ENCODE peak calls at places on chromosome 6, in four cellular contexts. K is fibroblast of lung, S is fibroblast of mammary gland, Q is OCI-LY7. V is an unnamed sample.

GRCh38 chr6:80767808-80768207 is 661.3 kb downstream of the BCKDHB start:
- DNase-seq in K (peak), S (peak), Q (no peak), V (no peak)

GRCh38 chr6:134029495-134030455 is 22.6 kb downstream of the SLC2A12 start:
- DNase-seq in K (peak), S (peak), Q (no peak), V (no peak)

GRCh38 chr6:43886067-43886461 is 116.1 kb downstream of the VEGFA start:
- DNase-seq in K (no peak), S (no peak), Q (no peak), V (no peak)

GRCh38 chr6:77015350-77015749 is 447.9 kb downstream of the HTR1B start:
- DNase-seq in K (peak), S (peak), Q (no peak), V (no peak)

GRCh38 chr6:83708970-83709747 is at the start of gene SNAP91:
- DNase-seq in K (peak), S (no peak), Q (no peak), V (no peak)

GRCh38 chr6:3045777-3046176 is 22.5 kb upstream of the RIPK1 start:
- DNase-seq in K (no peak), S (no peak), Q (no peak), V (no peak)

GRCh38 chr6:42564496-42564890 is 664 bp downstream of the UBR2 start:
- DNase-seq in K (no peak), S (no peak), Q (no peak), V (peak)

GRCh38 chr6:138405816-138406403 is 1.9 kb downstream of the HEBP2 start:
- DNase-seq in K (no peak), S (no peak), Q (no peak), V (no peak)

GRCh38 chr6:163897669-163898068 is 483.2 kb downstream of the QKI start:
- DNase-seq in K (peak), S (peak), Q (no peak), V (no peak)

GRCh38 chr6:1286972-1287600 is 24.8 kb upstream of the FOXQ1 start:
- DNase-seq in K (peak), S (peak), Q (no peak), V (no peak)

GRCh38 chr6:11606287-11606686 is 68.7 kb downstream of the TMEM170B start:
- DNase-seq in K (no peak), S (no peak), Q (no peak), V (no peak)

GRCh38 chr6:19811397-19812079 is 25.6 kb upstream of the ID4 start:
- DNase-seq in K (no peak), S (no peak), Q (no peak), V (no peak)

GRCh38 chr6:11538049-11538798 is 675 bp downstream of the TMEM170B start:
- DNase-seq in K (peak), S (no peak), Q (peak), V (peak)

GRCh38 chr6:169967687-169968086 is 216.3 kb downstream of the ERMARD start:
- DNase-seq in K (no peak), S (no peak), Q (no peak), V (no peak)

GRCh38 chr6:162974685-162975084 is 246.9 kb downstream of the PACRG start:
- DNase-seq in K (no peak), S (peak), Q (no peak), V (no peak)

GRCh38 chr6:39301606-39302005 is 12.6 kb downstream of the KCNK17 start:
- DNase-seq in K (no peak), S (no peak), Q (no peak), V (no peak)

GRCh38 chr6:107956586-107957164 is 1.3 kb downstream of the SEC63 start:
- DNase-seq in K (peak), S (peak), Q (peak), V (no peak)

GRCh38 chr6:84428300-84428907 is 201.0 kb upstream of the CEP162 start:
- DNase-seq in K (peak), S (peak), Q (peak), V (peak)

GRCh38 chr6:128241221-128241620 is 279.2 kb downstream of the PTPRK start:
- DNase-seq in K (no peak), S (no peak), Q (no peak), V (no peak)

GRCh38 chr6:149863846-149864577 is at the start of gene LRP11:
- DNase-seq in K (peak), S (peak), Q (peak), V (peak)

GRCh38 chr6:151065027-151065815 is 174.5 kb upstream of the AKAP12 start:
- DNase-seq in K (peak), S (no peak), Q (no peak), V (no peak)

GRCh38 chr6:5007531-5007930 is 3.7 kb upstream of the RPP40 start:
- DNase-seq in K (no peak), S (no peak), Q (no peak), V (no peak)

GRCh38 chr6:1761472-1761871 is 151.8 kb downstream of the FOXC1 start:
- DNase-seq in K (no peak), S (no peak), Q (no peak), V (no peak)

GRCh38 chr6:7827142-7827541 is 83.4 kb downstream of the TXNDC5 start:
- DNase-seq in K (peak), S (peak), Q (no peak), V (no peak)

GRCh38 chr6:25519856-25520255 is 132.2 kb upstream of the SCGN start:
- DNase-seq in K (peak), S (no peak), Q (no peak), V (no peak)

GRCh38 chr6:79167931-79168694 is 66.4 kb downstream of the HMGN3 start:
- DNase-seq in K (peak), S (peak), Q (no peak), V (no peak)

GRCh38 chr6:161649841-161650240 is 376.0 kb upstream of the AGPAT4 start:
- DNase-seq in K (no peak), S (no peak), Q (no peak), V (no peak)

GRCh38 chr6:112026933-112027332 is 27.0 kb upstream of the CCN6 start:
- DNase-seq in K (no peak), S (no peak), Q (no peak), V (no peak)
- H3K4me3 ChIP-seq in K (no peak), S (no peak), Q (no peak), V (no peak)

DNA sequence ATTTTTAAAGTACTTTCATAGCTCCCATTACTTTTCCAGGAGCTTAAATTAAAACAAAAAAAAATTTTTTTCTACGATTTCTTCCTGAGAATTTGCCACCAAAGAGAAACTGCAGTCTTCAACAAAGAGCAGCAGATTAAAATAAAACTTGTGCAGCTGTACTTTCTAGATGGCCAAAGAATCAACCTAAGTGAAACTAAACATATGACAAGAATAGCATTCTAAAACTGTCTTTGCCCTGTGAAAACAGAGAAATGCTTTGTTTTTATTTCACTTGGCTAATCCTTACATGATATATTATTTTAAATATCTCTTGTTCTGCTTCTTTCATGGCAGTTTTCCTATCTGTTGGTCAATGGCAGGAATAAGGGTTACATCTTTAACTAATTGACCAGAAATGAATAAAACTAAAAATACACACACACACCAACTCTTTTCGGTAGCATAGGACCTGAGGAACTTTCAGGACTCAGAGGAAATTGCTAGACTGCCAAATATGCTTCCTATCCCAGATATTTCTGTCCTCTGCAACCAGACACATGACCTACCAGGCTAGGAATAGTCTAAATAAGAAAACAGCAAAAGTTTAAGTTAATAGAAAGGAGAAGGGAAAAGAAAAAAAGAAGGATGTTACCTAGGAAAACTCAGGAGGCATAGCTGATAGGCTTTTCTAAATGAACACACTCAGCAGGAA is 74.8 kb downstream of the MAP3K5 start:
- DNase-seq in K (peak), S (no peak), Q (peak), V (no peak)
- H3K4me3 ChIP-seq in K (peak), S (no peak), Q (peak), V (no peak)

GRCh38 chr6:156060013-156060412 is 604.4 kb upstream of the NOX3 start:
- DNase-seq in K (no peak), S (no peak), Q (no peak), V (no peak)
- H3K4me3 ChIP-seq in K (no peak), S (no peak), Q (no peak), V (no peak)

GRCh38 chr6:21598662-21599061 is 5.1 kb downstream of the SOX4 start:
- DNase-seq in K (peak), S (peak), Q (peak), V (no peak)
- H3K4me3 ChIP-seq in K (peak), S (no peak), Q (peak), V (peak)

DNA sequence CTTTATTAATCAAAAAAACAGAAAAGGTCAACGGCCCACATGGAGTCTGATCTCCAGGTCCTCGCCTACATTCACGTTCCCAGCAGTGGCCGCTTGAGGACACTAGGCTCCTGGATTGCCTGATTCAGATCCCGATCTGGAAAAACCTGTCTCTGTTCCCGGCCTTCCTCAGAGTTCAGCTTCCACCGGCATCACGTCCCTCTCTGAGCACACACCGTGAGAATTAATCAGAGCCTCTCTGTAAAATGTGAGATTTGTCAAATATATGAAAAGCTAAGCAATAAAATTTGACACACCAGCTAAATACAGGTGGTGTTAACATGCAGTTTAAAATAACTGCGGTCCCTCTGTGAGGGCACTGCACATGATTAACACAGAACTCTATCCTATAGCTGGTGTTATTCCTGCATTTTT is 122.8 kb upstream of the COL21A1 start:
- DNase-seq in K (peak), S (peak), Q (no peak), V (no peak)
- H3K4me3 ChIP-seq in K (no peak), S (peak), Q (no peak), V (no peak)

GRCh38 chr6:166068768-166069167 is 98.9 kb downstream of the TBXT start:
- DNase-seq in K (no peak), S (no peak), Q (no peak), V (no peak)
- H3K4me3 ChIP-seq in K (no peak), S (no peak), Q (no peak), V (no peak)

GRCh38 chr6:112232845-112233256 is 21.5 kb downstream of the LAMA4 start:
- DNase-seq in K (peak), S (peak), Q (no peak), V (no peak)

GRCh38 chr6:112233864-112234263 is 20.5 kb downstream of the LAMA4 start:
- DNase-seq in K (peak), S (peak), Q (no peak), V (no peak)

GRCh38 chr6:112228480-112229332 is 25.7 kb downstream of the LAMA4 start:
- DNase-seq in K (no peak), S (no peak), Q (no peak), V (no peak)

GRCh38 chr6:112234596-112234995 is 19.8 kb downstream of the LAMA4 start:
- DNase-seq in K (peak), S (peak), Q (no peak), V (no peak)

DNA sequence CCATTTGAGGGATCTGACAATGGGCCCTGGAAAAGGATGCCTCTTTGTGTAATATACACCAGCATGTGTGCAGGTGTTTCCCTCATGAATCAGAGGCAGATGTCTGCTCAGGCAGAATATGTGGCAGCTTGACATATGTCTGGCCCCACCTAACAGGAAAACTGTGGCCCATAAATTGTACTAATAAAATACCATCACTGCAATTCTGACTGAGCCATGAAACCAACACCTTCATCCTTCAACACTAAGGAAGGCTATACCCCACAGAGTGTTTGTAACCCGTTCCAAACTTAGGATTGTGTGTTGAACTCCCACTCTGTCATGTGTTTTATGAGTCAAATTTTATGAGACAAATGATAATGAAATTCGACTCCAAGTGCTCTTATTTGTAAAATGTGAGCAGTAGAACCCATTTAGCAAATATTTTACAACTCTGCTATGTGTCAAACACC is 22.7 kb downstream of the LAMA4 start:
- DNase-seq in K (peak), S (peak), Q (no peak), V (no peak)
- H3K4me3 ChIP-seq in K (no peak), S (no peak), Q (no peak), V (no peak)

V was measured in DND-41.